ENCODE peak calls at places on chromosomes 7 and 10, in eight cellular contexts. I is aorta, M is neural progenitor cell, D is left lung, L is cardiac muscle cell, X is ovary, Z is DND-41, J is left ventricle myocardium inferior. C is an unnamed sample. For H3K4me1, the result is how much of the 10 kb centered on the place peaks cover.

GRCh38 chr10:114079421-114079820 is 35.8 kb downstream of the ADRB1 start:
- DNase-seq in I (no peak), M (no peak), D (no peak), L (no peak), X (no peak), Z (no peak), J (no peak), C (no peak)

GRCh38 chr10:112721080-112721698 is 228.9 kb upstream of the TCF7L2 start:
- DNase-seq in I (no peak), M (peak), D (no peak), L (peak), X (no peak), Z (no peak), J (no peak), C (peak)

GRCh38 chr7:1192171-1192676 is 32.2 kb upstream of the ZFAND2A start:
- DNase-seq in I (no peak), M (no peak), D (peak), L (no peak), X (no peak), Z (peak), J (no peak), C (no peak)

GRCh38 chr7:105896407-105896842 is 20.0 kb upstream of the ATXN7L1 start:
- DNase-seq in I (no peak), M (no peak), D (no peak), L (no peak), X (no peak), Z (no peak), J (no peak), C (no peak)

GRCh38 chr10:77866598-77866997 is 60.0 kb downstream of the DLG5 start:
- DNase-seq in I (no peak), M (no peak), D (no peak), L (no peak), X (no peak), Z (no peak), J (no peak), C (peak)

GRCh38 chr7:101804642-101805401 is 12.6 kb upstream of the CUX1 start:
- DNase-seq in I (peak), M (peak), D (no peak), L (no peak), X (no peak), Z (no peak), J (no peak), C (peak)

GRCh38 chr10:71268247-71268691 is 50.8 kb upstream of the SLC29A3 start:
- DNase-seq in I (no peak), M (peak), D (no peak), L (peak), X (no peak), Z (no peak), J (no peak), C (no peak)

GRCh38 chr10:122149607-122150505 is 121.2 kb upstream of the BTBD16 start:
- DNase-seq in I (peak), M (no peak), D (no peak), L (no peak), X (peak), Z (no peak), J (peak), C (no peak)

GRCh38 chr7:70480913-70481579 is 650.9 kb upstream of the GALNT17 start:
- DNase-seq in I (no peak), M (no peak), D (no peak), L (no peak), X (no peak), Z (no peak), J (no peak), C (no peak)

GRCh38 chr7:51658684-51659083 is 342.1 kb upstream of the COBL start:
- DNase-seq in I (no peak), M (no peak), D (no peak), L (no peak), X (no peak), Z (no peak), J (no peak), C (no peak)

GRCh38 chr10:59285073-59285472 is 77.3 kb downstream of the FAM13C start:
- DNase-seq in I (no peak), M (no peak), D (no peak), L (no peak), X (no peak), Z (no peak), J (no peak), C (no peak)

GRCh38 chr7:76515999-76516443 is 5.7 kb downstream of the UPK3B start:
- DNase-seq in I (no peak), M (no peak), D (peak), L (peak), X (peak), Z (peak), J (peak), C (peak)

GRCh38 chr7:10474048-10474447 is 499.6 kb upstream of the PHF14 start:
- DNase-seq in I (no peak), M (no peak), D (no peak), L (no peak), X (no peak), Z (no peak), J (no peak), C (no peak)

GRCh38 chr7:26061340-26062239 is 90.4 kb upstream of the NFE2L3 start:
- DNase-seq in I (peak), M (peak), D (no peak), L (peak), X (peak), Z (peak), J (peak), C (peak)
- H3K27ac ChIP-seq in I (no peak), M (no peak), D (no peak), L (no peak), X (no peak), Z (no peak), J (no peak), C (no peak)

DNA sequence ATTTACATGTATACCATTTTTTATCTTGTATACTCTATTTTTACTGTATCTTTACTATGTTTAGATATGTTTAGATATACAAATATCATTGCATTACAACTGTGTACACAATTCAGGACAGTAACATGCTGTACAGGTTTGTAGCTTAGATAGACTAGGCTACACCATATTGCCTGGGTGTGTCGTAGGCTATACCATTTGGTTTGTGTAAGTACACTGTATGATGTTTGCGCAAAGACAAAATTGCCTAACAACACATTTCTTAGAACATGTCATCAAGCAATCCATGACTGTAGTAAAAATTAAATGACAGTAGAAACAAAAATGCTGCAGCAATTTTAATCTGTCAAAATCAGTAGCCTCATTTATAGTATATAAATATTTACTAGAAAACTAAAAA is 812.2 kb downstream of the GRM8 start:
- DNase-seq in I (no peak), M (no peak), D (no peak), L (no peak), X (no peak), Z (no peak), J (no peak), C (no peak)
- H3K4me1 ChIP-seq in I (under half), M (under half), D (under half), L (under half), X (under half), Z (under half), J (under half), C (under half)

DNA sequence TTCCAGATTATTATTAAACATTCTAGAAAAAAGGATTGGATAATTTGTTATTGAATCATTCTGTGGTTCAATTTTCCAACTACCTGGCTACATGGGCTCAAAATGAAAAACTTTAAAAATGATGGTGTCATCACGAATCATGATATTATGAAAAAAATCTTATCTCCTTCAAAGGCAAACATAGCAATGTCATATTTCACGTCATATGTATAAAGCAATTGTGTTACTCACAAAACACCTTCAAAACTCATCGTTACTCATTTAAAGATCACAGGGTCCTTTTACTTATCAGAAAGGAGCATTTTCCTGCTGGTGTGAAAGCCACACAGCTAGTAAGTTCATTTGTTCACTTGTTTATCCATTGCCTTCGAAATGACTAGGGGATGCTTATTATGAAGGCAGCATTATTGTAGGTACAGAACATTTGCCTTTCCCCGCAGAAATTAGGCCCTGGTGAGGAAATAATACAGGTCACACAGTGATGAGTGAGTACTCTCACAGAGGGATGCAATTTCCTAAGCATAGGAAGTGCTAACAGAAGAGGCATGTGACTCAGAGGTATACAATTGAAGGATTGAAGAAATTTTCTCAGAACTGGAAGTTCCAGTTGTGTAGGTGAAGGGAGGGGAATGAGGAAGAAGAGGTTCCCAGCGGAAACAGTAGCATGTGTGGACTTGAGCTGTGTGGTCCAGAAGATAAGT is 478.7 kb downstream of the INHBA start:
- DNase-seq in I (no peak), M (no peak), D (no peak), L (no peak), X (no peak), Z (no peak), J (no peak), C (no peak)
- H3K27ac ChIP-seq in I (no peak), M (no peak), D (no peak), L (no peak), X (no peak), Z (no peak), J (no peak), C (no peak)

GRCh38 chr10:88136712-88137111 is 273.3 kb downstream of the PTEN start:
- DNase-seq in I (no peak), M (no peak), D (no peak), L (no peak), X (no peak), Z (no peak), J (no peak), C (no peak)
- H3K4me1 ChIP-seq in I (under half), M (under half), D (under half), L (under half), X (under half), Z (under half), J (under half), C (under half)

GRCh38 chr7:126574276-126574675 is 678.5 kb downstream of the GRM8 start:
- DNase-seq in I (no peak), M (no peak), D (no peak), L (no peak), X (no peak), Z (no peak), J (no peak), C (no peak)
- H3K27ac ChIP-seq in I (no peak), M (no peak), D (no peak), L (no peak), X (no peak), Z (no peak), J (no peak), C (no peak)

C was measured in Karpas-422.